ENCODE peak calls at places on chromosomes 11 and 22, in seven cellular contexts. D is CD8-positive, alpha-beta T cell; M is HCT116; P is AG09309; Z is dorsolateral prefrontal cortex; F is brain microvascular endothelial cell; G is cardiac fibroblast. J is an unnamed sample.

GRCh38 chr11:126467046-126467370 is 111.5 kb downstream of the ST3GAL4 start:
- DNase-seq in D (no peak), M (no peak), P (no peak), Z (no peak), F (no peak), G (no peak), J (no peak)

GRCh38 chr22:45553333-45554039 is 50.8 kb downstream of the FBLN1 start:
- DNase-seq in D (peak), M (peak), P (peak), Z (peak), F (peak), G (peak), J (peak)

GRCh38 chr22:34105461-34106062 is 185.3 kb upstream of the LARGE1 start:
- DNase-seq in D (no peak), M (no peak), P (no peak), Z (peak), F (no peak), G (peak), J (no peak)

GRCh38 chr11:66880484-66881211 is 23.8 kb downstream of the LRFN4 start:
- DNase-seq in D (no peak), M (no peak), P (no peak), Z (peak), F (no peak), G (no peak), J (no peak)

GRCh38 chr11:4523666-4524065 is 21.3 kb upstream of the OR52M1 start:
- DNase-seq in D (no peak), M (no peak), P (no peak), Z (no peak), F (no peak), G (peak), J (no peak)

GRCh38 chr22:24319451-24319850 is 48.8 kb downstream of the SPECC1L start:
- DNase-seq in D (no peak), M (no peak), P (no peak), Z (no peak), F (peak), G (peak), J (no peak)

GRCh38 chr11:68016161-68016903 is 6.2 kb downstream of the ALDH3B1 start:
- DNase-seq in D (no peak), M (no peak), P (no peak), Z (no peak), F (no peak), G (no peak), J (no peak)

GRCh38 chr11:91470656-91471055 is 754.0 kb upstream of the FAT3 start:
- DNase-seq in D (no peak), M (no peak), P (no peak), Z (no peak), F (no peak), G (no peak), J (no peak)

GRCh38 chr11:66479741-66480115 is 506 bp upstream of the DPP3 start:
- DNase-seq in D (no peak), M (no peak), P (no peak), Z (no peak), F (no peak), G (no peak), J (no peak)

GRCh38 chr22:37665487-37665886 is 7.0 kb downstream of the PDXP start:
- DNase-seq in D (no peak), M (no peak), P (no peak), Z (no peak), F (no peak), G (no peak), J (no peak)

GRCh38 chr11:118200901-118201680 is 23.7 kb downstream of the JAML start:
- DNase-seq in D (peak), M (no peak), P (no peak), Z (no peak), F (no peak), G (no peak), J (no peak)

GRCh38 chr11:132792341-132793140 is 739.8 kb downstream of the OPCML start:
- DNase-seq in D (no peak), M (no peak), P (no peak), Z (no peak), F (no peak), G (no peak), J (no peak)

GRCh38 chr22:36384766-36385400 is 2.9 kb downstream of the MYH9 start:
- DNase-seq in D (peak), M (no peak), P (no peak), Z (no peak), F (no peak), G (peak), J (peak)

GRCh38 chr11:34972892-34973291 is 56.5 kb downstream of the PDHX start:
- DNase-seq in D (no peak), M (no peak), P (peak), Z (no peak), F (no peak), G (no peak), J (peak)

GRCh38 chr11:62505112-62505783 is 41.4 kb downstream of the AHNAK start:
- DNase-seq in D (no peak), M (no peak), P (no peak), Z (no peak), F (peak), G (peak), J (no peak)

GRCh38 chr22:42662114-42663021 is 13.2 kb upstream of the CYB5R3 start:
- DNase-seq in D (peak), M (no peak), P (no peak), Z (peak), F (peak), G (peak), J (peak)

GRCh38 chr11:46696212-46696558 is 4.2 kb downstream of the ARHGAP1 start:
- DNase-seq in D (no peak), M (no peak), P (no peak), Z (peak), F (no peak), G (no peak), J (no peak)
- H3K4me3 ChIP-seq in D (no peak), M (no peak), P (no peak), Z (peak), F (no peak), G (no peak), J (no peak)

DNA sequence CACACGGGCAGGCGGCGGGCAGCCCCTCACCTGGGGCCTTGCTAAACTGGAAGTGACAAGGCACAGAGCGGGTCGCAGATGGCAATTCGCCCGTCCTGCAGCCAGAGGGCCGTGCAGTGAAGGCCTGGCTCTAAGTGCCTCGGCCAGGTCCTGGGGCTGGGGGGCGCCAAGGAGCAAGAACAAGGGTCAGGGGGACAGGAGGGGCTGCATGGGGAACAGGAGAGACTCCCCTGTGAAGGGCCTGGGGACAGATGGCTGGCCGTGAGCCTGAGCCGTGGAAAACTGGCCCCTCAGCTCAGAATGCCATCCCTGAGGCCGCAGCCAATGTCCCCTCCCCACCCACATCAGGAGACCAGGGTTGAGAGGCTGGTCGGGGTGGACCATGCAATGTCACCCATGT is 60.0 kb downstream of the RTL6 start:
- DNase-seq in D (no peak), M (no peak), P (no peak), Z (no peak), F (no peak), G (no peak), J (no peak)
- TF ChIP-seq CTCF in D (no peak), M (peak), P (peak), Z (no peak), F (no peak), G (no peak), J (no peak)

GRCh38 chr11:134033696-134034491 is 35.0 kb upstream of the JAM3 start:
- DNase-seq in D (peak), M (peak), P (peak), Z (peak), F (peak), G (peak), J (peak)
- H3K4me3 ChIP-seq in D (peak), M (no peak), P (peak), Z (peak), F (no peak), G (no peak), J (peak)

DNA sequence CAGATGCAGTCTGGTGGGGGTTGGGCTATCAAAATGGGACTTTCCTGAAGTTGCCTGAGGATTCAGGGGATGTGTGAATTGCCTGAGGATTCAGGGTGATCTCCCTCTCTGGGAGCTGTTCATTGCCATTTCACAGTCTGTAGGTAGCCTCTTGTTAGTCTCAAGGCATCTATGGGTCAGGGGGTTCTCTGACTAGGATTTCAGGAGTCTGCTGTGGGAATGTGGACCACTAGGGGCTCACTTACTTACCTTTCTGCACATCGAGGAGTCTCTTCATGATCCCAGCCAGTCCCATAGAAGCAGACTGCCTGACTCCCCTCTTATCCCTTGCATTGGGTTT is 54.0 kb downstream of the KCNQ1OT1 start:
- DNase-seq in D (no peak), M (no peak), P (no peak), Z (no peak), F (no peak), G (no peak), J (no peak)
- TF ChIP-seq CTCF in D (no peak), M (no peak), P (no peak), Z (no peak), F (no peak), G (no peak), J (no peak)

GRCh38 chr11:36878747-36879146 is 280.7 kb upstream of the RAG2 start:
- DNase-seq in D (no peak), M (no peak), P (no peak), Z (no peak), F (no peak), G (no peak), J (no peak)
- H3K4me3 ChIP-seq in D (no peak), M (no peak), P (no peak), Z (no peak), F (no peak), G (no peak), J (no peak)

GRCh38 chr11:46641639-46642038 is 24.3 kb downstream of the ATG13 start:
- DNase-seq in D (no peak), M (no peak), P (no peak), Z (no peak), F (no peak), G (no peak), J (no peak)
- TF ChIP-seq CTCF in D (no peak), M (no peak), P (no peak), Z (no peak), F (no peak), G (no peak), J (no peak)

GRCh38 chr11:38950882-38951281 is 2352.8 kb upstream of the RAG2 start:
- DNase-seq in D (no peak), M (no peak), P (no peak), Z (no peak), F (no peak), G (no peak), J (no peak)
- H3K4me3 ChIP-seq in D (no peak), M (no peak), P (no peak), Z (no peak), F (no peak), G (no peak), J (no peak)

GRCh38 chr22:22380098-22381030 is 128.2 kb downstream of the ZNF280B start:
- DNase-seq in D (no peak), M (no peak), P (no peak), Z (no peak), F (no peak), G (no peak), J (no peak)
- TF ChIP-seq CTCF in D (no peak), M (peak), P (no peak), Z (peak), F (peak), G (no peak), J (no peak)

DNA sequence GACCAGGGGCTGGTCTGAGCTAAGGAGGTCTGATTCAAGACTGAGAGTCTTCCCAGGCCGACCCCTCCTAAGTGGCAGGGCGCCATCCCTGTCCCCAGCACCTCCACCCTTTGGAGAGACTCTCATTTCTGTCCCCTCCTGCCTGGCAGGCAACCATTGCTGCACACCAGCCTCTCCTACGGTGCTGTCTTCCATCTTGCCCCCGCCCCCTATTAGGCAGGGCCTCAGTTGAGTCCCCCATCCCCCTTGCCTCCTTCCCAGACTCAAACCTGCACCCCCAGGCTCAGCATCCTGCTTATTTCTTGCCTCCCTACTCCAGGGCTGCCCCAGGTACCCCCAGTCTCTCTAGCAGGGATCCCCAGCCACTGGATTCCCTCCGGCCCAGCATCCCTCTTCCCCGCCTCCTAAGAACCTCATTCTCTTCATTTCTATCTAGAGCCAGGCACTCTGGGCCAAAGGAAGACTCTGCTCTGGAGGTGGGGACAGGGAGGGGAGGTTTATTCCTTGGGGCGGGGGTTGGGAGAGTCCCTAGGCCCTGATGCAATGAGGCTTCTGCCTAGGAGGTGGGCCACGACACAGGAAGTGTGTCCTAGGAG is 1.7 kb upstream of the RCOR2 start:
- DNase-seq in D (no peak), M (no peak), P (no peak), Z (no peak), F (no peak), G (no peak), J (peak)
- H3K4me3 ChIP-seq in D (no peak), M (peak), P (no peak), Z (peak), F (no peak), G (no peak), J (no peak)

J was measured in fibroblast of villous mesenchyme.